ENCODE peak calls at places on chromosomes 3 and 15, in four cellular contexts. I, D, C and J are unnamed samples.

GRCh38 chr3:107458871-107459270 is 63.9 kb upstream of the BBX start:
- DNase-seq in D (no peak), C (no peak), I (peak; percentile 11), J (no peak)

GRCh38 chr3:106438916-106439315 is 570.1 kb upstream of the CBLB start:
- DNase-seq in I (no peak), C (no peak), D (no peak), J (no peak)

GRCh38 chr3:127688416-127689265 is 15.9 kb downstream of the ABTB1 start:
- DNase-seq in I (peak; percentile 17), D (no peak), C (no peak), J (no peak)

GRCh38 chr15:69906256-69907185 is 191.2 kb downstream of the TLE3 start:
- DNase-seq in D (peak; percentile 38), C (no peak), I (no peak), J (no peak)

GRCh38 chr15:72982750-72983149 is 69.5 kb upstream of the NEO1 start:
- DNase-seq in I (no peak), D (no peak), C (no peak), J (no peak)

GRCh38 chr3:76369170-76369569 is 583.8 kb upstream of the ZNF717 start:
- DNase-seq in D (no peak), I (no peak), C (peak; percentile 28), J (no peak)

GRCh38 chr3:36381311-36381956 is 1.1 kb downstream of the STAC start:
- DNase-seq in I (no peak), C (no peak), D (no peak), J (no peak)

GRCh38 chr3:143763568-143764162 is 84.6 kb downstream of the SLC9A9 start:
- DNase-seq in I (no peak), D (no peak), C (no peak), J (no peak)

GRCh38 chr3:128367221-128367620 is 99.5 kb downstream of the DNAJB8 start:
- DNase-seq in D (no peak), I (no peak), C (no peak), J (no peak)

GRCh38 chr3:41199866-41200668 is 762 bp downstream of the CTNNB1 start:
- DNase-seq in I (peak; percentile 33), D (no peak), C (peak; percentile 62), J (no peak)

GRCh38 chr3:44114142-44114541 is 127.5 kb upstream of the TOPAZ1 start:
- DNase-seq in C (peak; percentile 71), I (peak; percentile 35), D (no peak), J (no peak)
- TF ChIP-seq CTCF in C (peak; percentile 68), I (peak; percentile 54), D (peak; percentile 68), J (peak; percentile 66)

DNA sequence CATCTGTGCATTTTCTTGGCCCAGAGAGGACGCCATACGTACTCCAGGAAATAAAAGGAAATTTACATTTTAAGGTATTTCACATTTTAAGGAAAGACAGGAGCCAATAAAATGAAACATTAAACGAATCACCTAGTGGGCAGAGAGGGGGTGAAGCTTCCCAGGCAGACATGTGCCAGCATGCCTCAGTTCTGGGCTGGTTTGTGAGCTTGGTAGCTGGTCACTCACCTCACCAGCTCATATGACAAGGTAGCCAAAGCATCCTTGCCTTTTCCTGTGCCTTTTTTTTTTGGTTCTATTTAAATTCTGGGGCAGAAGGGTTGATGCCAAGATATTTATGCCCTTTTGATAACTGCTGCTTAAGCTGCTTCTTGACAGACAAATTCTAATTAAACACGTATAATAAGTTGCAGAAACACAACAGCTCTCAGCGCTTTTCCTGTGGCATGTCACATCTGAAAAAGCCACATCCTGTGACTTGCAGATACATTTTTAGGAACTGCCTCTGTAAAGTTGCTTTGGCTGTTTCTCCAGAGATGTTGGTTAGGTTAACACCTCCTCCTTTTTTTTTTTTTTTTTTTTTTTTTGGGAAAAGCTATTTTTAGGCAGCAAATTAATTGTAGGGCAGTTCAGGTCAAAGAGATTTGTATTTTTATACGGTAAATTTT is 218.6 kb downstream of the PDCD6IP start:
- DNase-seq in C (peak; percentile 54), I (no peak), D (no peak), J (no peak)
- TF ChIP-seq CTCF in C (no peak), I (no peak), D (no peak), J (no peak)

GRCh38 chr15:101181349-101181748 is 70.5 kb downstream of the CHSY1 start:
- DNase-seq in C (no peak), I (no peak), D (no peak), J (no peak)
- TF ChIP-seq CTCF in C (no peak), I (no peak), D (no peak), J (no peak)

DNA sequence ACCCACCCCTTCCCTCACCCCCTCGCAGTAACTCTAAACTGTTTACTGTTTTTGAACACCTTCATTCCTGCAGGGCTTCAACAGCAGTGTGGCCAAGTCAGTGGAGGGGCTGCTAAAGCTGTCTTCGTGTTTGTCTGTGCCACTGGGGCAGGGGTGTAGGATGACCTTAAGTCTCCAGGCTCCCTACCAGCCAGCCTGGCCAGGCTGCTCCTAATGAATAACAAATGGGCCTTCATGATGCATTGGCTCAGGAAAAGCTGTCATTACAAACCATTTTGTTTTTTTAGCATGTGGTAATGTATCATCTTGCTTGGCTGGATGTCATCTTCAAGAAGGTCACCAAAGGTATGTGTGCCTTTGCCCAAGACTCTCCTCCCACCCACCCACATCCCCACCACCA is 372.2 kb upstream of the WNT5A start:
- DNase-seq in I (no peak), D (no peak), C (no peak), J (no peak)
- TF ChIP-seq CTCF in I (no peak), D (no peak), C (no peak), J (no peak)

GRCh38 chr15:88894819-88895767 is at the start of gene HAPLN3:
- DNase-seq in D (no peak), I (peak; percentile 25), C (peak; percentile 62), J (no peak)

GRCh38 chr15:88897142-88897455 is 1.8 kb upstream of the HAPLN3 start:
- DNase-seq in D (no peak), I (no peak), C (no peak), J (no peak)

GRCh38 chr15:88891540-88892254 is 3.6 kb downstream of the HAPLN3 start:
- DNase-seq in D (no peak), I (no peak), C (no peak), J (no peak)

GRCh38 chr15:88896339-88897033 is 1.1 kb upstream of the HAPLN3 start:
- DNase-seq in I (no peak), D (no peak), C (no peak), J (no peak)

GRCh38 chr15:88894348-88894818 is 961 bp downstream of the HAPLN3 start:
- DNase-seq in C (peak; percentile 76), D (no peak), I (peak; percentile 49), J (peak; percentile 81)
- TF ChIP-seq CTCF in C (peak; percentile 82), D (peak; percentile 77), I (peak; percentile 53), J (peak; percentile 79)

GRCh38 chr3:81760924-81761903 is at the start of gene GBE1:
- DNase-seq in D (peak; percentile 94), I (peak; percentile 94), C (peak; percentile 97), J (peak; percentile 91)
- TF ChIP-seq CTCF in D (peak; percentile 66), I (peak; percentile 34), C (peak; percentile 29), J (peak; percentile 55)

GRCh38 chr3:10340046-10340445 is 19.1 kb upstream of the SEC13 start:
- DNase-seq in C (no peak), D (no peak), I (no peak), J (no peak)

GRCh38 chr3:10338591-10339369 is 17.9 kb upstream of the SEC13 start:
- DNase-seq in D (no peak), C (no peak), I (no peak), J (no peak)

GRCh38 chr3:10339376-10339955 is 18.6 kb upstream of the SEC13 start:
- DNase-seq in I (no peak), C (no peak), D (peak; percentile 10), J (no peak)

GRCh38 chr3:10341901-10342398 is 21.0 kb upstream of the SEC13 start:
- DNase-seq in D (no peak), I (no peak), C (no peak), J (no peak)

GRCh38 chr3:10340476-10340875 is 19.6 kb upstream of the SEC13 start:
- DNase-seq in I (no peak), C (no peak), D (no peak), J (no peak)
- TF ChIP-seq CTCF in I (no peak), C (no peak), D (no peak), J (no peak)

DNA sequence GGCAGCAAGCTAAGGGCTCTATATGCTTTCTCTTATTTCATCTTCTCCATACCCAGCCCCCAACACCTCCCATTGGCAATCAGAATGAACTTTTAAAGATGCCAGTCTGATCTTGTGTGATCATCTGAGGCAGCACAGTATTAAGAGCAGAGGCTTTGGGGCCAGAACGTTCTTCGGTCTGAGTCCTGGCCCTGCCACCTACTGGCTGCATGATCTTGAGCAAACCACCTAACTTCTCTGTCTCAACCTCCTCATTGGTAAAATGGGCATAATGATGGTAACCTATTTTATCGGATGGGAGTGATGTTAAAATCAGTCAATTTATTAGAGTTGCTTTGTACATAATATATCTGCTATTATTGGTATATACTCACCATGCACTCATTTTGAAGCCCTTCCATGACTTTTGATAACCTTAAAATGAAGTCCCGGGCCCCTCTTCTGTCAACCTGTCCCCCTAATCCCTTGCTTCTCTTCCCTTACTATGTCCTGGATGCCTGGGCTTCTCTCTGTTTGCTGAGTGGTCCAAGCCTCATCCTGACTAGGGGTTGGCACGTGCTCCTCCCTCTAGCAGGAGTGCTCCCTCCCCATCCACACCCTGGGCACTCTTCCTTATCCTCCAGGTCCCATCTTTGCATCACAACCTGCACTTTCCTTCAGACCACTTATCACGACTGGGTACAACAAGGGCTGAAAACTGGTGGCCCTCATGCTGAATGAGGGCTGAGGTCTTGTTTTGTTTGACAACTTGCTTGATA is 6.3 kb downstream of the EFCAB12 start:
- DNase-seq in D (no peak), C (no peak), I (no peak), J (no peak)
- TF ChIP-seq CTCF in D (peak; percentile 48), C (no peak), I (no peak), J (no peak)

DNA sequence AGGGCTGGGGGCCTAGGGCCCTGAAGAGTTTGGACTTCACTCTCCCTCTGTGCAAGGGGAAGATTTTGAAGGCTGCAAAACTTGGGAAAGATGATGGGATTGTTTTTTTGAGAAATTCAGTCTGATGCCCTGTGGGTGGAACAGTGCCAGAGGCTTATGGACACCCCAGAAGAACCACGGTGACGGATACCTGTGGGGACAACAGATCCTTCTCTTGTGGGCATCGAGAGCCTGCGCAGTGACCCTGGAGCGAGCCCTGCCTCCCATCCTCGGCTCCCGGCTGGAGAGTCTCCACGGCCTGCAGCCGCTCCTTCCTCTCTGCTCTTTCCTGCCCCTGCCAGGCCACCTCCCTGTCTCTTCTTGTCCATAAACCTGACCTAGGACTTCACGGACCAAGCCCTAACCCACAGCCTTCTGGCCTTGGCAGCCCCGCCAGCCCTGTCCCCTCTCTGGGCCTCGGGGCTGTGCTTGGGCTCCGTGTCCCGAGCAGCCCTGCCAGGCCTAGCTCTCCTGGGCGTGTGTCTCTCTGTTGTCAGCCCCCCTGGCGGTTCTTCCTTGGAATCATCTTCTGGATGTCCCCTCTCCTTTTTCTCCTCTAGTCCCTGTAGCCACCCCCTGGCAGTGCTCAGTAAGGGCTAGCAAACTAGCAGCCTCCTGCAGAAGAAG is 98.4 kb downstream of the VGLL4 start:
- DNase-seq in I (peak; percentile 4), C (no peak), D (no peak), J (no peak)
- TF ChIP-seq CTCF in I (no peak), C (no peak), D (no peak), J (no peak)